ENCODE peak calls at places on chromosomes 4 and X, in ten cellular contexts. E is transverse colon, A is stomach, R is heart left ventricle, C is IMR-90, W is body of pancreas, N is ovary, J is GM12878, I is A549, O is sigmoid colon. X is an unnamed sample.

GRCh38 chrX:45668686-45669443 is 468.2 kb upstream of the DIPK2B start:
- DNase-seq in E (no peak), A (no peak), R (no peak), C (peak; percentile 95), W (no peak), N (no peak), J (no peak), I (no peak), O (no peak), X (peak; percentile 78)

GRCh38 chr4:155995069-155995468 is 41.4 kb upstream of the CTSO start:
- DNase-seq in E (no peak), A (no peak), R (no peak), C (no peak), W (no peak), N (no peak), J (no peak), I (no peak), O (no peak), X (no peak)

GRCh38 chr4:111362891-111363290 is 740.0 kb upstream of the PITX2 start:
- DNase-seq in E (no peak), A (no peak), R (peak; percentile 16), C (peak; percentile 35), W (no peak), N (no peak), J (no peak), I (no peak), O (no peak), X (no peak)

GRCh38 chr4:37889849-37890500 is 909 bp upstream of the TBC1D1 start:
- DNase-seq in E (peak; percentile 26), A (no peak), R (peak; percentile 56), C (peak; percentile 1), W (peak; percentile 15), N (peak; percentile 74), J (no peak), I (no peak), O (peak; percentile 89), X (no peak)

GRCh38 chr4:75860606-75861005 is 41.6 kb downstream of the PPEF2 start:
- DNase-seq in E (no peak), A (no peak), R (no peak), C (no peak), W (no peak), N (no peak), J (no peak), I (no peak), O (no peak), X (no peak)

GRCh38 chrX:758917-759316 is 128.3 kb downstream of the SHOX start:
- DNase-seq in E (no peak), A (no peak), R (no peak), C (no peak), W (no peak), N (no peak), J (no peak), I (no peak), O (no peak), X (no peak)

GRCh38 chr4:42570221-42570620 is 86.7 kb downstream of the ATP8A1 start:
- DNase-seq in E (peak; percentile 19), A (peak; percentile 94), R (peak; percentile 68), C (no peak), W (peak; percentile 84), N (no peak), J (no peak), I (no peak), O (peak; percentile 73), X (no peak)

GRCh38 chr4:89161841-89162240 is 50.5 kb downstream of the TIGD2 start:
- DNase-seq in E (no peak), A (no peak), R (no peak), C (peak; percentile 6), W (no peak), N (no peak), J (no peak), I (no peak), O (no peak), X (no peak)

GRCh38 chr4:144615182-144615581 is 30.8 kb upstream of the HHIP start:
- DNase-seq in E (no peak), A (no peak), R (no peak), C (peak; percentile 60), W (no peak), N (no peak), J (no peak), I (no peak), O (no peak), X (no peak)

GRCh38 chrX:22389544-22390243 is 117.0 kb downstream of the CBLL2 start:
- DNase-seq in E (no peak), A (no peak), R (no peak), C (peak; percentile 83), W (no peak), N (no peak), J (no peak), I (peak; percentile 11), O (no peak), X (no peak)

GRCh38 chr4:102180080-102180479 is 165.2 kb downstream of the SLC39A8 start:
- DNase-seq in E (no peak), A (no peak), R (no peak), C (no peak), W (no peak), N (no peak), J (no peak), I (no peak), O (no peak), X (no peak)

GRCh38 chr4:152991361-152991760 is 55.2 kb downstream of the FHDC1 start:
- DNase-seq in E (no peak), A (no peak), R (no peak), C (no peak), W (no peak), N (no peak), J (no peak), I (no peak), O (no peak), X (no peak)

GRCh38 chr4:165668694-165669093 is 204.3 kb upstream of the TLL1 start:
- DNase-seq in E (no peak), A (no peak), R (no peak), C (no peak), W (no peak), N (no peak), J (no peak), I (no peak), O (no peak), X (no peak)

GRCh38 chrX:45788941-45789348 is 588.3 kb upstream of the DIPK2B start:
- DNase-seq in E (no peak), A (no peak), R (peak; percentile 69), C (peak; percentile 52), W (no peak), N (peak; percentile 31), J (no peak), I (no peak), O (peak; percentile 67), X (no peak)

GRCh38 chr4:90958256-90958895 is 831.2 kb downstream of the CCSER1 start:
- DNase-seq in E (no peak), A (no peak), R (no peak), C (peak; percentile 69), W (no peak), N (no peak), J (no peak), I (peak; percentile 19), O (no peak), X (peak; percentile 18)

DNA sequence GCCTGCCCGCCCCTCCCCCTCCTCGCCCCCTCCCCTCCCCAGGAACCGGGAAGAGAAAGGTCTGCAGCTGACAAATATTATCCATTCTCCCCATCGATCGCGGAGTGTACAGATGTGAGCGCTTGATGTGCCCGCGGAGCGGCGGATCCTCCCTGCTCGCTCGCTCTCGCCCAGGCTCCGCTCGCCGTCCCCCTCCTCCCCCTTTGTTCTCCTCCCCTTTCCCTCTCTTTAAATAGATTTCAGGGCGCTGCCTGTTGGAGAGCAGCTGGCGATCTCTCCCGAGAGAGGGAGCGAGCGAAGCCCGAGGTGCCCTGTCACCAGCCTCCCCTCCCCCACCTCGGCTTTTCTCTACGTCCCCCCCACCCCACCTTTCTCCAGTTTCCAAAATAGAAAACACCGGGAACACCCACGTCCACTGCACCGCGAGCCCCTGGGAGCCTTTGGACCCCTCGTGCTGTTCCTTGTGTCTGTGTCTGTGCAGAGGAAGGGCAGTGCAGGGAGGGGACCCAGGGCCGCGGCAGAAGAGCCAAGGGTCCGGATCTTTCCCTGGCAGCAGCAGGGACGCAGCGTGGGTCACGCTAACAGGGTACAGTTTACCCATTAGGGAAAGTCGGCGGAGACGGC is 56.6 kb upstream of the BCOR start:
- DNase-seq in E (no peak), A (no peak), R (peak; percentile 60), C (no peak), W (peak; percentile 55), N (peak; percentile 50), J (no peak), I (peak; percentile 57), O (peak; percentile 71), X (no peak)
- TF ChIP-seq POLR2A in E (no peak), A (no peak), R (no peak), C (no peak), W (no peak), N (no peak), J (no peak), I (no peak), O (no peak), X (no peak)

GRCh38 chr4:141328550-141329173 is 108.0 kb downstream of the ZNF330 start:
- DNase-seq in E (no peak), A (no peak), R (no peak), C (no peak), W (no peak), N (no peak), J (no peak), I (no peak), O (no peak), X (no peak)
- TF ChIP-seq POLR2A in E (no peak), A (no peak), R (no peak), C (no peak), W (no peak), N (no peak), J (no peak), I (no peak), O (no peak), X (no peak)

GRCh38 chr4:7769936-7770674 is 169.6 kb downstream of the AFAP1 start:
- DNase-seq in E (no peak), A (no peak), R (no peak), C (peak; percentile 25), W (no peak), N (no peak), J (no peak), I (peak; percentile 22), O (peak; percentile 65), X (no peak)
- TF ChIP-seq POLR2A in E (no peak), A (no peak), R (no peak), C (no peak), W (no peak), N (no peak), J (no peak), I (no peak), O (no peak), X (no peak)

DNA sequence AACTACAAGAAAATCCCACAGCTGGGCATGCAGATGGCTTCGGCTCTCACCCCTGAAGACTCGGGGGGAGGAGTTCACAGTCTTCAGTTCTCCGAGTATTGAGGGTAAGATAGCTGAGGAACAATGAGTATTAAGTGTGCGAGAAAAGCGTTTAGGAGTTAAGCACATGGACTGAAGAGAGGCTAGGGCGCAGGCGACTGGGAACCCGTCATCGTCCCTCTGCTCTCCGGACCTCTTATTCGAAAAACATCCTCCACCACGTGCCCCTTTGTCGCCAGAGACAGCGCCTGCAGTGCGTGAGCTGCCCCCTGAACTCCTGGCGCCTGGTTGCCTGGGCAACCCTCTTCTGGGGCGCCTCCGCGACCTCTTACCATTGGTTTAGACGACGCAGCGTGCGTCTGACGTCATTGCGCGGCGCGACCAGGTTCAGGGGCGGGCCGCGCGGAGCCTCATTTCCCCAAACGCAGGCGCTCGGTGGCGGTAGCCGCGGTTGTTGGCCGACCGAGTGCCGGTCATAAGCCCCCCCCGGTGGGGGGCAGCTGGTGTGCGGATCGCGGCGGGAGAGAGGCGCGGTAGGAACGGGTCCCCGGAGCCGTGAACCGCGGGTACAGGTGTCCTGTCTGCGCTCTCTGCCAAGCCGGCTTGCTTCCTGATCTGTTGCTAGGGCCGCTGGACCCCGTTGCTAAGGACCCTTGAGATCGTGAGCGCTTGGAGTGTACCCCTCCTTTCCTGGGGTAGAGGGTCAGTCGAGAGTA is at the start of gene PACRGL:
- DNase-seq in E (peak; percentile 95), A (peak; percentile 93), R (peak; percentile 93), C (peak; percentile 91), W (peak; percentile 93), N (peak; percentile 93), J (peak; percentile 50), I (peak; percentile 90), O (peak; percentile 97), X (peak; percentile 88)
- TF ChIP-seq POLR2A in E (peak; percentile 71), A (no peak), R (peak; percentile 68), C (peak; percentile 80), W (no peak), N (peak; percentile 26), J (peak; percentile 82), I (peak; percentile 26), O (peak; percentile 18), X (peak; percentile 67)

X was measured in HCT116.